ENCODE peak calls at places on chromosome 6, in four cellular contexts. One of them, this sample, is unnamed.

GRCh38 chr6:39365281-39366074 is 43.0 kb upstream of the KCNK16 start:
- DNase-seq in central memory CD4-positive, alpha-beta T cell: no peak
- DNase-seq in T-helper 17 cell: no peak
- DNase-seq in GM19239: no peak
- DNase-seq in this sample: no peak

GRCh38 chr6:37942606-37943376 is 123.3 kb downstream of the ZFAND3 start:
- DNase-seq in T-helper 17 cell: no peak
- DNase-seq in GM19239: no peak
- DNase-seq in central memory CD4-positive, alpha-beta T cell: no peak
- DNase-seq in this sample: no peak

GRCh38 chr6:129510930-129511329 is 199.0 kb downstream of the ARHGAP18 start:
- DNase-seq in GM19239: no peak
- DNase-seq in T-helper 17 cell: no peak
- DNase-seq in central memory CD4-positive, alpha-beta T cell: no peak
- DNase-seq in this sample: no peak

GRCh38 chr6:85579581-85579980 is 14.1 kb downstream of the SNX14 start:
- DNase-seq in T-helper 17 cell: no peak
- DNase-seq in central memory CD4-positive, alpha-beta T cell: no peak
- DNase-seq in GM19239: no peak
- DNase-seq in this sample: no peak

GRCh38 chr6:95431637-95432228 is 145.6 kb upstream of the MANEA start:
- DNase-seq in T-helper 17 cell: no peak
- DNase-seq in central memory CD4-positive, alpha-beta T cell: peak; percentile 16
- DNase-seq in GM19239: no peak
- DNase-seq in this sample: peak; percentile 4

GRCh38 chr6:106155219-106155830 is 69.2 kb downstream of the PRDM1 start:
- DNase-seq in GM19239: no peak
- DNase-seq in central memory CD4-positive, alpha-beta T cell: no peak
- DNase-seq in T-helper 17 cell: no peak
- DNase-seq in this sample: no peak

GRCh38 chr6:27414300-27414699 is 25.7 kb downstream of the ZNF391 start:
- DNase-seq in T-helper 17 cell: no peak
- DNase-seq in central memory CD4-positive, alpha-beta T cell: no peak
- DNase-seq in GM19239: no peak
- DNase-seq in this sample: no peak

GRCh38 chr6:43964659-43965570 is 162.3 kb downstream of the MRPL14 start:
- DNase-seq in GM19239: no peak
- DNase-seq in central memory CD4-positive, alpha-beta T cell: no peak
- DNase-seq in T-helper 17 cell: no peak
- DNase-seq in this sample: no peak

GRCh38 chr6:44646355-44646754 is 258.8 kb downstream of the CDC5L start:
- DNase-seq in T-helper 17 cell: no peak
- DNase-seq in central memory CD4-positive, alpha-beta T cell: no peak
- DNase-seq in GM19239: no peak
- DNase-seq in this sample: no peak

GRCh38 chr6:168137024-168137423 is 58.0 kb upstream of the FRMD1 start:
- DNase-seq in T-helper 17 cell: no peak
- DNase-seq in central memory CD4-positive, alpha-beta T cell: no peak
- DNase-seq in GM19239: no peak
- DNase-seq in this sample: no peak

GRCh38 chr6:33313709-33314514 is at the start of gene TAPBP:
- DNase-seq in GM19239: peak; percentile 78
- DNase-seq in central memory CD4-positive, alpha-beta T cell: peak; percentile 89
- DNase-seq in T-helper 17 cell: peak; percentile 76
- DNase-seq in this sample: peak; percentile 75

GRCh38 chr6:132919028-132919427 is 104.7 kb downstream of the RPS12 start:
- DNase-seq in central memory CD4-positive, alpha-beta T cell: no peak
- DNase-seq in GM19239: no peak
- DNase-seq in T-helper 17 cell: no peak
- DNase-seq in this sample: no peak

GRCh38 chr6:51152594-51152993 is 333.9 kb downstream of the TFAP2B start:
- DNase-seq in T-helper 17 cell: no peak
- DNase-seq in central memory CD4-positive, alpha-beta T cell: no peak
- DNase-seq in GM19239: no peak
- DNase-seq in this sample: no peak